ENCODE peak calls at places on chromosomes 16 and 17, in nine cellular contexts. W is NCI-H1436; Y is EH; S is effector CD4-positive, alpha-beta T cell; B is tibial nerve; I is CD4-positive, alpha-beta memory T cell; A is HuH-7; X is progenitor cell of endocrine pancreas; R is effector CD8-positive, alpha-beta T cell. N is an unnamed sample.
A peak's percentile ranks its signal among the peaks of the same experiment; 100 is the strongest.

GRCh38 chr17:28406478-28406824 is 439 bp upstream of the SLC46A1 start:
- DNase-seq in A (no peak), W (peak; percentile 40), S (no peak), X (no peak), B (no peak), I (no peak), Y (peak; percentile 13), R (no peak), N (no peak)

GRCh38 chr17:35577826-35578194 is 561 bp downstream of the PEX12 start:
- DNase-seq in W (no peak), S (no peak), A (no peak), X (no peak), R (no peak), I (no peak), B (no peak), Y (peak; percentile 34), N (peak; percentile 8)

GRCh38 chr16:16178455-16179162 is 44.7 kb downstream of the ABCC6 start:
- DNase-seq in Y (no peak), B (no peak), A (no peak), W (no peak), I (no peak), S (no peak), R (no peak), X (no peak), N (no peak)

GRCh38 chr17:65966311-65966710 is 225.6 kb downstream of the CEP112 start:
- DNase-seq in I (no peak), R (no peak), S (no peak), Y (no peak), X (no peak), B (no peak), A (no peak), W (no peak), N (no peak)

GRCh38 chr16:1046271-1046955 is 26.1 kb upstream of the SSTR5 start:
- DNase-seq in I (no peak), Y (no peak), A (no peak), R (no peak), S (no peak), B (no peak), X (no peak), W (no peak), N (no peak)

GRCh38 chr17:40065041-40065770 is 2.4 kb downstream of the THRA start:
- DNase-seq in Y (peak; percentile 86), B (no peak), S (no peak), R (no peak), W (no peak), X (no peak), I (no peak), A (no peak), N (no peak)

GRCh38 chr17:71118039-71118438 is 948.7 kb downstream of the KCNJ2 start:
- DNase-seq in S (no peak), I (no peak), R (no peak), A (peak; percentile 33), W (peak; percentile 71), B (no peak), Y (peak; percentile 16), X (no peak), N (peak; percentile 28)

GRCh38 chr17:48409607-48410006 is 20.4 kb downstream of the SKAP1 start:
- DNase-seq in R (no peak), Y (no peak), I (no peak), A (no peak), X (no peak), S (no peak), W (no peak), B (no peak), N (no peak)

GRCh38 chr17:30586818-30587595 is 109.8 kb downstream of the GOSR1 start:
- DNase-seq in R (no peak), X (no peak), A (no peak), W (no peak), S (no peak), Y (peak; percentile 84), B (no peak), I (no peak), N (peak; percentile 14)